ENCODE peak calls at places on chromosomes 2 and 18, in eight cellular contexts. Q, N, T, J, X, S, D and U are unnamed samples.

GRCh38 chr18:50638623-50639398 is 78.9 kb downstream of the MAPK4 start:
- DNase-seq in Q (no peak), N (no peak), T (no peak), J (no peak), X (no peak), S (no peak), D (no peak), U (no peak)

GRCh38 chr2:160139350-160139749 is 60.7 kb downstream of the ITGB6 start:
- DNase-seq in Q (no peak), N (no peak), T (no peak), J (no peak), X (no peak), S (no peak), D (no peak), U (no peak)

GRCh38 chr2:132441051-132441450 is 24.4 kb downstream of the GPR39 start:
- DNase-seq in Q (no peak), N (no peak), T (no peak), J (peak), X (no peak), S (no peak), D (no peak), U (no peak)

GRCh38 chr2:240956161-240956934 is 42.1 kb upstream of the SNED1 start:
- DNase-seq in Q (no peak), N (no peak), T (no peak), J (no peak), X (no peak), S (no peak), D (peak), U (no peak)

GRCh38 chr2:216845426-216845825 is 14.4 kb downstream of the TNP1 start:
- DNase-seq in Q (no peak), N (no peak), T (no peak), J (no peak), X (no peak), S (no peak), D (no peak), U (no peak)

GRCh38 chr2:26067980-26068507 is 34.2 kb downstream of the RAB10 start:
- DNase-seq in Q (no peak), N (no peak), T (no peak), J (no peak), X (no peak), S (no peak), D (no peak), U (no peak)

GRCh38 chr2:158926478-158926948 is 41.9 kb upstream of the TANC1 start:
- DNase-seq in Q (peak), N (peak), T (no peak), J (peak), X (peak), S (no peak), D (no peak), U (no peak)

GRCh38 chr2:141598982-141599381 is 531.8 kb downstream of the LRP1B start:
- DNase-seq in Q (no peak), N (no peak), T (no peak), J (no peak), X (no peak), S (no peak), D (no peak), U (no peak)

GRCh38 chr2:170339324-170339723 is 161.4 kb downstream of the MYO3B start:
- DNase-seq in Q (no peak), N (no peak), T (no peak), J (no peak), X (no peak), S (no peak), D (no peak), U (no peak)

GRCh38 chr2:240051697-240052096 is 1.6 kb downstream of the OR6B3 start:
- DNase-seq in Q (no peak), N (no peak), T (no peak), J (no peak), X (no peak), S (no peak), D (no peak), U (no peak)

GRCh38 chr2:60439219-60439974 is 114.1 kb downstream of the BCL11A start:
- DNase-seq in Q (no peak), N (no peak), T (peak), J (no peak), X (no peak), S (no peak), D (no peak), U (peak)

GRCh38 chr2:55133467-55134315 is 83.4 kb upstream of the RTN4 start:
- DNase-seq in Q (no peak), N (peak), T (peak), J (peak), X (no peak), S (peak), D (no peak), U (no peak)

GRCh38 chr18:74328196-74328595 is 12.6 kb downstream of the C18orf63 start:
- DNase-seq in Q (no peak), N (no peak), T (no peak), J (no peak), X (no peak), S (no peak), D (no peak), U (no peak)

GRCh38 chr18:74329688-74330205 is 14.1 kb downstream of the C18orf63 start:
- DNase-seq in Q (no peak), N (no peak), T (no peak), J (no peak), X (no peak), S (no peak), D (no peak), U (no peak)

GRCh38 chr18:74333091-74333490 is 17.5 kb downstream of the C18orf63 start:
- DNase-seq in Q (no peak), N (no peak), T (no peak), J (no peak), X (no peak), S (no peak), D (no peak), U (no peak)

GRCh38 chr18:74334242-74334893 is 18.7 kb downstream of the C18orf63 start:
- DNase-seq in Q (no peak), N (no peak), T (no peak), J (no peak), X (no peak), S (no peak), D (no peak), U (no peak)

GRCh38 chr18:74331404-74331803 is 15.8 kb downstream of the C18orf63 start:
- DNase-seq in Q (peak), N (peak), T (peak), J (peak), X (peak), S (no peak), D (no peak), U (no peak)
- TF ChIP-seq CTCF in Q (peak), N (peak), T (no peak), J (peak), X (no peak), S (no peak), D (no peak), U (no peak)

DNA sequence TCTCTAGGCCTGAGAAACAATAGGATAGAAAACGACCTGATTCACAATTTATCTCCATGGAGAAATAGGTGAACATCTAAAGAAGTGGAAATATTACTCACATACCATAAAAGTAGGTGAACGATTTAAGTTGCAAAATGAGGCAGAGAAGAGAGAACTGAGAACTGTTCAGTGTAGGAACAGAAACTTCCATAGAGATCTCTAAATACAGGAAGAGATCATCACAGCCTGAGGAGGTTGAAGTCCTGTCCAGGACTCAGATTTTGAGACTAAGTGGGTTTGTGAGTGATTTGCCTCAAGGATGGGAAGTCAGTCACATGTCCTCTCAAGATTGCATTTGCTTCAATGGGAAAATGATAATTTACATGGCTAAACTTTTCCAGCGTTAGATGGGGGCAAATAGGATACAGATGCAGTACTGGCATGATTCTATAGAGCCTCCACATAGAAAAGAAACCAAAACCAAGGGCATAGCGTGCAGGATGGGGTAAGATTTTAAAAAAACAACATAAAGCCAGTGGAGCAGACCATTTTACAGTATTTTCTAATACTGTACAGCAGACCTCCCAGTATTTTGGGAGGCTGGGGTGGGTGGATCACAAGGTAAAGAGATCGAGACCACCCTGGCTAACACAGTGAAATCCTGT is 68.8 kb downstream of the MEP1B start:
- DNase-seq in Q (no peak), N (no peak), T (no peak), J (no peak), X (no peak), S (no peak), D (no peak), U (no peak)
- H3K27ac ChIP-seq in Q (no peak), N (no peak), T (no peak), J (no peak), X (no peak), S (no peak), D (no peak), U (no peak)

GRCh38 chr2:76050196-76050595 is 339.5 kb upstream of the GCFC2 start:
- DNase-seq in Q (no peak), N (no peak), T (no peak), J (no peak), X (no peak), S (no peak), D (no peak), U (no peak)
- TF ChIP-seq CTCF in Q (no peak), N (no peak), T (no peak), J (no peak), X (no peak), S (no peak), D (no peak), U (no peak)

DNA sequence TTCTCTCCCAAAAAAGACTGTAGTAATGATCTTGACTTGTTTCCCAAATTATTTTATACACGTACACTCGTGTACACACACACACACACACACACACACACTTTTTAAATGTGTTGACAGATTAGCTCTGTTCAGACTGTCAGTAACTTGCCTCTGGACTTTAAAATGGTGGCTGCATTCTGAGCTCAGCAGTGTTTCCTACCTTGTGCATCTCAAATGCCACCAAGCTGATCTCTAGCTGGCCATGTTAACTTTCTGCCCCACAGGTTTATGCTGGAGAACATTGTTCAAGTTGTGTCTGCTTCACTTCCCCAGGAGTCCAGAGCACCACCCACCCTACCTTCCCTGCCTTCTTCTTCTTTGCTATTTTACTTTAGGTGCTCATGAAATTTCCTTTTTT is 73.4 kb upstream of the TMEM87B start:
- DNase-seq in Q (no peak), N (no peak), T (no peak), J (no peak), X (no peak), S (no peak), D (no peak), U (no peak)
- H3K27ac ChIP-seq in Q (no peak), N (no peak), T (no peak), J (no peak), X (no peak), S (no peak), D (no peak), U (no peak)

GRCh38 chr18:48345596-48345995 is 63.6 kb downstream of the ZBTB7C start:
- DNase-seq in Q (peak), N (no peak), T (no peak), J (peak), X (peak), S (no peak), D (no peak), U (no peak)
- TF ChIP-seq CTCF in Q (peak), N (peak), T (peak), J (peak), X (peak), S (no peak), D (no peak), U (peak)

DNA sequence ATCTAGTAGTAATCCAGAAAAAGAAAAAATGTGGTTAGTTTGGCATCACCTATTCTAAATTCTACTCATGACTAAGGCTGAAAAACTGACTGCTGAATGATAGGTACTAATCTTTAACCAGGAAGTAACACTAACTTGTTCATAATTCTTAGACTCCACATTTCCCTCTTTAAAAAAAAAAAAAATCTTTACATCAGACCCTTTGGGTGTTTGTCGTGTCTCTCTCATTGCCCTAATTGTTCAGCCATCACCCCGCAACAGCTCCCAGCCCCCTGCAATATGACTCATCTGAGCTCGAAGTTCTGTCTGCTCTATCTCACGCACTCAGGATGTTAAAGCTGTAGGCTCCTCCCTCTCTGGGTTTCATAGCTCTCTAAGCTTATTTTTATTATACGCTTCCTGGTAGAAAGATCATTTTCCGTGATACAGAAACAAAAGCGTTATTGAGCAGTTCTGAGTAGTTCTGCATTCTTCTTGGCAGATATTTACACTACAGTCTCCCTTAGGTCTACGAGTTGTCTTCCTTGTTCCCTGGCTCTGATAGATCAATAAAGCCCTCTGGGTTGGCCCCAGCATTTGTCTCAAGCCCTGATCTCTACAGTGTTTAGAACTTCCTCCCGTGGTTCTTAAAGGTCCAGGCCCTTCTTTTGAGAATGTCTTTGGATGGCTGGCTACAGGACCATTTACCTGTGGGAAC is 95.6 kb downstream of the TNFRSF11A start:
- DNase-seq in Q (peak), N (peak), T (no peak), J (peak), X (peak), S (no peak), D (no peak), U (no peak)
- H3K27ac ChIP-seq in Q (peak), N (peak), T (no peak), J (peak), X (no peak), S (peak), D (peak), U (peak)

GRCh38 chr2:11131166-11131920 is 23.9 kb upstream of the SLC66A3 start:
- DNase-seq in Q (no peak), N (no peak), T (no peak), J (no peak), X (no peak), S (no peak), D (no peak), U (no peak)

GRCh38 chr2:11127791-11128190 is 27.5 kb upstream of the SLC66A3 start:
- DNase-seq in Q (no peak), N (no peak), T (no peak), J (no peak), X (no peak), S (no peak), D (no peak), U (no peak)

GRCh38 chr2:11132036-11132671 is 23.1 kb upstream of the SLC66A3 start:
- DNase-seq in Q (no peak), N (no peak), T (no peak), J (no peak), X (no peak), S (no peak), D (no peak), U (no peak)

GRCh38 chr2:11128258-11128951 is 26.9 kb upstream of the SLC66A3 start:
- DNase-seq in Q (peak), N (peak), T (peak), J (peak), X (no peak), S (no peak), D (no peak), U (no peak)

GRCh38 chr2:11129598-11130449 is 25.4 kb upstream of the SLC66A3 start:
- DNase-seq in Q (peak), N (no peak), T (no peak), J (no peak), X (peak), S (no peak), D (no peak), U (no peak)
- TF ChIP-seq CTCF in Q (peak), N (no peak), T (peak), J (no peak), X (peak), S (no peak), D (no peak), U (no peak)

DNA sequence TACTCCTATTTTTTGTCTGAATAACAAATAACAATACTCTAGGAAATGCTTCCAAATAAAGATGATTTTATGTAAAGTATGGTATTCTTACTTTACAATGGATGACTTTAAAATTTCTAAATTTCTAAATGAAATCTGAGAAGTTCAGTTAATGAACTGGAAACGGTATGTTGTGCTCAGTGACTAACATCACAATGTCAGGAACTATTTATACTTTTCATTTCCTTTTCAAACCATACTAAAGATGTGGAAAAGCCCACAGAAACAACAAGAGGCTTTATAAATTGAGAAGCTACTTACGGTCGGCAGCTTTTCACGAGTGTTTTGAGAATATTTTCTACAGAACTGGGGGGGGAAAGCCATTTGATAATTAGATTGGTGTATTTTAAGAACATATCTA is 31.1 kb downstream of the PSME4 start:
- DNase-seq in Q (no peak), N (peak), T (no peak), J (peak), X (no peak), S (no peak), D (no peak), U (no peak)
- H3K27ac ChIP-seq in Q (no peak), N (no peak), T (no peak), J (no peak), X (no peak), S (no peak), D (no peak), U (peak)

DNA sequence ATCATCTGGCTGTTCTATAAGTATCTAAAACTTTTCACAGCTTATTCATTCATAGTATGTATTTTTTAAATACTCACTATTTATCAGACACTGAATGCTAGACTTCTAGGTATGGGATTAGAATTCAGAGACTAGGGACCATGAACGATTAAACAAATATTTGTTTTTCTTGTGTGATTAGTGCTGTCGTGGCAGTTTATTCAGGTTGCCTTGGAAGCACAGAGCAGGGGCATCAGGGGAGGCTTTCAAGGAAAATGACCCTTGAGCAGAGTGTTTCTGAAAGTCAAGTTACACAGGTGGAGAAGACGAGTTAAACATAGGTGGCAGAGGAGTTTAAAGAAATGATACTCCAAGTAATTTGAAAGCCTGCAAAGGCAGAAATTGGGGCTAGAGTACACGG is 5.7 kb downstream of the SPOPL start:
- DNase-seq in Q (peak), N (no peak), T (no peak), J (no peak), X (no peak), S (no peak), D (no peak), U (no peak)
- TF ChIP-seq CTCF in Q (no peak), N (no peak), T (no peak), J (no peak), X (no peak), S (no peak), D (no peak), U (no peak)

DNA sequence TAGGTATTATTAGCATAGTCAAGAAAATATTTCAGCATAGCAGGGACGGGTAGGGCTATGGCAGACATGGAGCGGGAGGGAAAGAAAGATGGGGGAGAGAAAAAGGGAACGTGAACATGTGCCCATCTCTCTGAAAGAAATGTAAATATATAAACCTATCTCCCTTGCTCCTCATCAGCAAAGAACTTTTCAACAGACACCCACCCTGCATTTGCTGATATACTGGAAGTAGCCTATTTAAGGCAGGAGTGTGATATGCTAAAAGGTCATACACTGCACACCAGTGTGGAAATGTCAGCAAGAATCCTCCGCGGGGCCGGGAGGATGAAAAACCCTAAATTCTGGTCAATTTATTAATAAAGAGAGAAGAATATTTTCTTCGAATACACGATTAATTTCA is 1.7 kb downstream of the MBOAT2 start:
- DNase-seq in Q (no peak), N (no peak), T (no peak), J (no peak), X (no peak), S (no peak), D (no peak), U (no peak)
- H3K27ac ChIP-seq in Q (peak), N (no peak), T (no peak), J (no peak), X (no peak), S (no peak), D (no peak), U (no peak)